ENCODE peak calls at places on chromosome 10, in ten cellular contexts. One of them, this sample, is unnamed.

GRCh38 chr10:99372546-99373271 is 43.6 kb downstream of the CNNM1 start:
- DNase-seq in ELR: peak
- DNase-seq in CD8-positive, alpha-beta T cell: no peak
- DNase-seq in cardiac muscle cell: peak
- DNase-seq in NCI-H2081: no peak
- DNase-seq in RWPE1: no peak
- DNase-seq in stomach: no peak
- DNase-seq in stimulated activated naive CD8-positive, alpha-beta T cell treated with anti-CD3 and anti-CD28 coated beads, Interleukin-15, Interleukin-2, amounts not matched to agents 100 U/mL and 50 U/mL, for 24 hours: no peak
- DNase-seq in GOT3: no peak
- DNase-seq in AG09319: peak
- DNase-seq in this sample: no peak

GRCh38 chr10:124745678-124746077 is 1.5 kb upstream of the FAM53B start:
- DNase-seq in RWPE1: peak
- DNase-seq in ELR: peak
- DNase-seq in GOT3: no peak
- DNase-seq in cardiac muscle cell: peak
- DNase-seq in NCI-H2081: no peak
- DNase-seq in stomach: no peak
- DNase-seq in stimulated activated naive CD8-positive, alpha-beta T cell treated with anti-CD3 and anti-CD28 coated beads, Interleukin-15, Interleukin-2, amounts not matched to agents 100 U/mL and 50 U/mL, for 24 hours: no peak
- DNase-seq in AG09319: no peak
- DNase-seq in CD8-positive, alpha-beta T cell: no peak
- DNase-seq in this sample: no peak

GRCh38 chr10:34492081-34492480 is 323.0 kb downstream of the PARD3 start:
- DNase-seq in CD8-positive, alpha-beta T cell: no peak
- DNase-seq in stimulated activated naive CD8-positive, alpha-beta T cell treated with anti-CD3 and anti-CD28 coated beads, Interleukin-15, Interleukin-2, amounts not matched to agents 100 U/mL and 50 U/mL, for 24 hours: no peak
- DNase-seq in ELR: no peak
- DNase-seq in AG09319: no peak
- DNase-seq in stomach: no peak
- DNase-seq in NCI-H2081: peak
- DNase-seq in GOT3: no peak
- DNase-seq in cardiac muscle cell: no peak
- DNase-seq in RWPE1: peak
- DNase-seq in this sample: no peak

GRCh38 chr10:85643839-85644525 is 722.6 kb downstream of the GRID1 start:
- DNase-seq in cardiac muscle cell: no peak
- DNase-seq in stimulated activated naive CD8-positive, alpha-beta T cell treated with anti-CD3 and anti-CD28 coated beads, Interleukin-15, Interleukin-2, amounts not matched to agents 100 U/mL and 50 U/mL, for 24 hours: no peak
- DNase-seq in GOT3: no peak
- DNase-seq in ELR: peak
- DNase-seq in AG09319: no peak
- DNase-seq in NCI-H2081: no peak
- DNase-seq in stomach: no peak
- DNase-seq in RWPE1: peak
- DNase-seq in CD8-positive, alpha-beta T cell: no peak
- DNase-seq in this sample: no peak

GRCh38 chr10:77185696-77186095 is 451.9 kb downstream of the KCNMA1 start:
- DNase-seq in ELR: no peak
- DNase-seq in RWPE1: no peak
- DNase-seq in NCI-H2081: no peak
- DNase-seq in stimulated activated naive CD8-positive, alpha-beta T cell treated with anti-CD3 and anti-CD28 coated beads, Interleukin-15, Interleukin-2, amounts not matched to agents 100 U/mL and 50 U/mL, for 24 hours: no peak
- DNase-seq in AG09319: no peak
- DNase-seq in GOT3: no peak
- DNase-seq in cardiac muscle cell: no peak
- DNase-seq in stomach: no peak
- DNase-seq in CD8-positive, alpha-beta T cell: no peak
- DNase-seq in this sample: no peak

GRCh38 chr10:45152726-45153125 is 152.0 kb downstream of the ZNF22 start:
- DNase-seq in ELR: peak
- DNase-seq in GOT3: no peak
- DNase-seq in RWPE1: no peak
- DNase-seq in AG09319: no peak
- DNase-seq in CD8-positive, alpha-beta T cell: no peak
- DNase-seq in stomach: no peak
- DNase-seq in stimulated activated naive CD8-positive, alpha-beta T cell treated with anti-CD3 and anti-CD28 coated beads, Interleukin-15, Interleukin-2, amounts not matched to agents 100 U/mL and 50 U/mL, for 24 hours: no peak
- DNase-seq in NCI-H2081: no peak
- DNase-seq in cardiac muscle cell: no peak
- DNase-seq in this sample: no peak

GRCh38 chr10:34504534-34504933 is 310.6 kb downstream of the PARD3 start:
- DNase-seq in RWPE1: peak
- DNase-seq in cardiac muscle cell: peak
- DNase-seq in stomach: peak
- DNase-seq in CD8-positive, alpha-beta T cell: no peak
- DNase-seq in stimulated activated naive CD8-positive, alpha-beta T cell treated with anti-CD3 and anti-CD28 coated beads, Interleukin-15, Interleukin-2, amounts not matched to agents 100 U/mL and 50 U/mL, for 24 hours: no peak
- DNase-seq in ELR: peak
- DNase-seq in NCI-H2081: no peak
- DNase-seq in GOT3: no peak
- DNase-seq in AG09319: no peak
- DNase-seq in this sample: no peak

GRCh38 chr10:118710487-118710886 is 44.3 kb downstream of the CACUL1 start:
- DNase-seq in AG09319: no peak
- DNase-seq in NCI-H2081: no peak
- DNase-seq in GOT3: no peak
- DNase-seq in CD8-positive, alpha-beta T cell: no peak
- DNase-seq in stimulated activated naive CD8-positive, alpha-beta T cell treated with anti-CD3 and anti-CD28 coated beads, Interleukin-15, Interleukin-2, amounts not matched to agents 100 U/mL and 50 U/mL, for 24 hours: no peak
- DNase-seq in RWPE1: no peak
- DNase-seq in ELR: no peak
- DNase-seq in stomach: no peak
- DNase-seq in cardiac muscle cell: no peak
- DNase-seq in this sample: no peak

GRCh38 chr10:23886355-23886754 is 322.6 kb upstream of the KIAA1217 start:
- DNase-seq in AG09319: no peak
- DNase-seq in cardiac muscle cell: no peak
- DNase-seq in ELR: no peak
- DNase-seq in stimulated activated naive CD8-positive, alpha-beta T cell treated with anti-CD3 and anti-CD28 coated beads, Interleukin-15, Interleukin-2, amounts not matched to agents 100 U/mL and 50 U/mL, for 24 hours: no peak
- DNase-seq in GOT3: no peak
- DNase-seq in CD8-positive, alpha-beta T cell: no peak
- DNase-seq in stomach: no peak
- DNase-seq in NCI-H2081: no peak
- DNase-seq in RWPE1: no peak
- DNase-seq in this sample: no peak

GRCh38 chr10:25865267-25865666 is 68.8 kb upstream of the MYO3A start:
- DNase-seq in AG09319: no peak
- DNase-seq in NCI-H2081: no peak
- DNase-seq in cardiac muscle cell: peak
- DNase-seq in stimulated activated naive CD8-positive, alpha-beta T cell treated with anti-CD3 and anti-CD28 coated beads, Interleukin-15, Interleukin-2, amounts not matched to agents 100 U/mL and 50 U/mL, for 24 hours: no peak
- DNase-seq in RWPE1: no peak
- DNase-seq in CD8-positive, alpha-beta T cell: no peak
- DNase-seq in ELR: no peak
- DNase-seq in stomach: no peak
- DNase-seq in GOT3: no peak
- DNase-seq in this sample: no peak